ENCODE peak calls at places on chromosomes 4 and X, in eight cellular contexts. One of them, this sample, is unnamed.

GRCh38 chrX:3678287-3678686 is 35.2 kb downstream of the PRKX start:
- DNase-seq in posterior vena cava: no peak
- DNase-seq in upper lobe of right lung: no peak
- DNase-seq in NCI-H460: no peak
- DNase-seq in stimulated activated CD4-positive, alpha-beta T cell treated with anti-CD3 and anti-CD28 coated beads, TNF-alpha, amount 100 ng/mL, for 24 hours: no peak
- DNase-seq in MV-4-11: no peak
- DNase-seq in nephron progenitor cell: no peak
- DNase-seq in OCI-LY7: no peak
- DNase-seq in this sample: no peak

GRCh38 chr4:78673258-78673817 is 102.8 kb upstream of the BMP2K start:
- DNase-seq in posterior vena cava: no peak
- DNase-seq in upper lobe of right lung: no peak
- DNase-seq in NCI-H460: no peak
- DNase-seq in stimulated activated CD4-positive, alpha-beta T cell treated with anti-CD3 and anti-CD28 coated beads, TNF-alpha, amount 100 ng/mL, for 24 hours: no peak
- DNase-seq in MV-4-11: no peak
- DNase-seq in nephron progenitor cell: no peak
- DNase-seq in OCI-LY7: peak; percentile 63
- DNase-seq in this sample: no peak

GRCh38 chr4:48799157-48799556 is 19.1 kb upstream of the FRYL start:
- DNase-seq in posterior vena cava: no peak
- DNase-seq in upper lobe of right lung: no peak
- DNase-seq in NCI-H460: no peak
- DNase-seq in stimulated activated CD4-positive, alpha-beta T cell treated with anti-CD3 and anti-CD28 coated beads, TNF-alpha, amount 100 ng/mL, for 24 hours: no peak
- DNase-seq in MV-4-11: peak; percentile 37
- DNase-seq in nephron progenitor cell: no peak
- DNase-seq in OCI-LY7: no peak
- DNase-seq in this sample: no peak

GRCh38 chrX:150769408-150769807 is 76.2 kb downstream of the MTMR1 start:
- DNase-seq in posterior vena cava: no peak
- DNase-seq in upper lobe of right lung: no peak
- DNase-seq in NCI-H460: no peak
- DNase-seq in stimulated activated CD4-positive, alpha-beta T cell treated with anti-CD3 and anti-CD28 coated beads, TNF-alpha, amount 100 ng/mL, for 24 hours: no peak
- DNase-seq in MV-4-11: no peak
- DNase-seq in nephron progenitor cell: no peak
- DNase-seq in OCI-LY7: no peak
- DNase-seq in this sample: no peak

GRCh38 chr4:128862608-128863313 is 53.3 kb downstream of the JADE1 start:
- DNase-seq in posterior vena cava: no peak
- DNase-seq in upper lobe of right lung: no peak
- DNase-seq in NCI-H460: no peak
- DNase-seq in stimulated activated CD4-positive, alpha-beta T cell treated with anti-CD3 and anti-CD28 coated beads, TNF-alpha, amount 100 ng/mL, for 24 hours: peak; percentile 25
- DNase-seq in MV-4-11: no peak
- DNase-seq in nephron progenitor cell: peak; percentile 7
- DNase-seq in OCI-LY7: no peak
- DNase-seq in this sample: no peak

GRCh38 chr4:2958446-2958845 is 4.8 kb downstream of the NOP14 start:
- DNase-seq in posterior vena cava: no peak
- DNase-seq in upper lobe of right lung: no peak
- DNase-seq in NCI-H460: no peak
- DNase-seq in stimulated activated CD4-positive, alpha-beta T cell treated with anti-CD3 and anti-CD28 coated beads, TNF-alpha, amount 100 ng/mL, for 24 hours: no peak
- DNase-seq in MV-4-11: no peak
- DNase-seq in nephron progenitor cell: no peak
- DNase-seq in OCI-LY7: no peak
- DNase-seq in this sample: no peak

GRCh38 chr4:43943998-43944397 is 504.6 kb downstream of the KCTD8 start:
- DNase-seq in posterior vena cava: no peak
- DNase-seq in upper lobe of right lung: no peak
- DNase-seq in NCI-H460: no peak
- DNase-seq in stimulated activated CD4-positive, alpha-beta T cell treated with anti-CD3 and anti-CD28 coated beads, TNF-alpha, amount 100 ng/mL, for 24 hours: no peak
- DNase-seq in MV-4-11: no peak
- DNase-seq in nephron progenitor cell: no peak
- DNase-seq in OCI-LY7: no peak
- DNase-seq in this sample: no peak

GRCh38 chrX:30513284-30513683 is 64.3 kb downstream of the TASL start:
- DNase-seq in posterior vena cava: no peak
- DNase-seq in upper lobe of right lung: no peak
- DNase-seq in NCI-H460: no peak
- DNase-seq in stimulated activated CD4-positive, alpha-beta T cell treated with anti-CD3 and anti-CD28 coated beads, TNF-alpha, amount 100 ng/mL, for 24 hours: no peak
- DNase-seq in MV-4-11: no peak
- DNase-seq in nephron progenitor cell: no peak
- DNase-seq in OCI-LY7: peak; percentile 4
- DNase-seq in this sample: no peak

GRCh38 chr4:8385611-8386010 is 54.9 kb downstream of the ACOX3 start:
- DNase-seq in posterior vena cava: peak; percentile 75
- DNase-seq in upper lobe of right lung: no peak
- DNase-seq in NCI-H460: no peak
- DNase-seq in stimulated activated CD4-positive, alpha-beta T cell treated with anti-CD3 and anti-CD28 coated beads, TNF-alpha, amount 100 ng/mL, for 24 hours: no peak
- DNase-seq in MV-4-11: no peak
- DNase-seq in nephron progenitor cell: no peak
- DNase-seq in OCI-LY7: no peak
- DNase-seq in this sample: no peak

GRCh38 chrX:39654183-39654925 is 443.4 kb downstream of the BCOR start:
- DNase-seq in posterior vena cava: no peak
- DNase-seq in upper lobe of right lung: no peak
- DNase-seq in NCI-H460: no peak
- DNase-seq in stimulated activated CD4-positive, alpha-beta T cell treated with anti-CD3 and anti-CD28 coated beads, TNF-alpha, amount 100 ng/mL, for 24 hours: no peak
- DNase-seq in MV-4-11: no peak
- DNase-seq in nephron progenitor cell: no peak
- DNase-seq in OCI-LY7: no peak
- DNase-seq in this sample: no peak

GRCh38 chrX:71095033-71095432 is 618 bp upstream of the FOXO4 start:
- DNase-seq in posterior vena cava: no peak
- DNase-seq in upper lobe of right lung: no peak
- DNase-seq in NCI-H460: no peak
- DNase-seq in stimulated activated CD4-positive, alpha-beta T cell treated with anti-CD3 and anti-CD28 coated beads, TNF-alpha, amount 100 ng/mL, for 24 hours: no peak
- DNase-seq in MV-4-11: no peak
- DNase-seq in nephron progenitor cell: no peak
- DNase-seq in OCI-LY7: no peak
- DNase-seq in this sample: no peak

GRCh38 chr4:119646347-119647071 is 17.9 kb upstream of the PDE5A start:
- DNase-seq in posterior vena cava: no peak
- DNase-seq in upper lobe of right lung: no peak
- DNase-seq in NCI-H460: no peak
- DNase-seq in stimulated activated CD4-positive, alpha-beta T cell treated with anti-CD3 and anti-CD28 coated beads, TNF-alpha, amount 100 ng/mL, for 24 hours: no peak
- DNase-seq in MV-4-11: no peak
- DNase-seq in nephron progenitor cell: no peak
- DNase-seq in OCI-LY7: no peak
- DNase-seq in this sample: no peak

GRCh38 chr4:2304321-2304876 is 42.5 kb upstream of the MXD4 start:
- DNase-seq in posterior vena cava: no peak
- DNase-seq in upper lobe of right lung: no peak
- DNase-seq in NCI-H460: no peak
- DNase-seq in stimulated activated CD4-positive, alpha-beta T cell treated with anti-CD3 and anti-CD28 coated beads, TNF-alpha, amount 100 ng/mL, for 24 hours: no peak
- DNase-seq in MV-4-11: no peak
- DNase-seq in nephron progenitor cell: no peak
- DNase-seq in OCI-LY7: no peak
- DNase-seq in this sample: no peak

GRCh38 chr4:149521611-149522010 is 294.0 kb downstream of the IQCM start:
- DNase-seq in posterior vena cava: no peak
- DNase-seq in upper lobe of right lung: no peak
- DNase-seq in NCI-H460: no peak
- DNase-seq in stimulated activated CD4-positive, alpha-beta T cell treated with anti-CD3 and anti-CD28 coated beads, TNF-alpha, amount 100 ng/mL, for 24 hours: no peak
- DNase-seq in MV-4-11: no peak
- DNase-seq in nephron progenitor cell: no peak
- DNase-seq in OCI-LY7: no peak
- DNase-seq in this sample: no peak

GRCh38 chr4:33882246-33882990 is 2361.9 kb downstream of the ARAP2 start:
- DNase-seq in posterior vena cava: no peak
- DNase-seq in upper lobe of right lung: no peak
- DNase-seq in NCI-H460: no peak
- DNase-seq in stimulated activated CD4-positive, alpha-beta T cell treated with anti-CD3 and anti-CD28 coated beads, TNF-alpha, amount 100 ng/mL, for 24 hours: no peak
- DNase-seq in MV-4-11: no peak
- DNase-seq in nephron progenitor cell: no peak
- DNase-seq in OCI-LY7: no peak
- DNase-seq in this sample: no peak

GRCh38 chr4:38857354-38858096 is 908 bp upstream of the TLR6 start:
- DNase-seq in posterior vena cava: no peak
- DNase-seq in upper lobe of right lung: no peak
- DNase-seq in NCI-H460: peak; percentile 87
- DNase-seq in stimulated activated CD4-positive, alpha-beta T cell treated with anti-CD3 and anti-CD28 coated beads, TNF-alpha, amount 100 ng/mL, for 24 hours: no peak
- DNase-seq in MV-4-11: peak; percentile 97
- DNase-seq in nephron progenitor cell: no peak
- DNase-seq in OCI-LY7: peak; percentile 71
- DNase-seq in this sample: no peak

GRCh38 chr4:186643501-186644315 is 79.9 kb downstream of the FAT1 start:
- DNase-seq in posterior vena cava: no peak
- DNase-seq in upper lobe of right lung: no peak
- DNase-seq in NCI-H460: peak; percentile 20
- DNase-seq in stimulated activated CD4-positive, alpha-beta T cell treated with anti-CD3 and anti-CD28 coated beads, TNF-alpha, amount 100 ng/mL, for 24 hours: no peak
- DNase-seq in MV-4-11: peak; percentile 25
- DNase-seq in nephron progenitor cell: no peak
- DNase-seq in OCI-LY7: no peak
- DNase-seq in this sample: no peak